ENCODE peak calls at places on chromosome 5, in ten cellular contexts. R, V, G, I, T, D, N, J, M and U are unnamed samples.

GRCh38 chr5:59034498-59035186 is 451.8 kb downstream of the RAB3C start:
- DNase-seq in M (no peak), J (no peak), D (no peak), R (peak), T (no peak), G (no peak), V (peak), I (no peak), N (peak), U (no peak)

GRCh38 chr5:84202136-84202535 is 182.5 kb downstream of the EDIL3 start:
- DNase-seq in M (no peak), N (no peak), D (no peak), R (no peak), V (no peak), G (no peak), I (no peak), T (no peak), J (no peak), U (no peak)

GRCh38 chr5:14313986-14314690 is 171.0 kb downstream of the TRIO start:
- DNase-seq in R (no peak), J (no peak), V (no peak), N (no peak), M (no peak), D (no peak), T (no peak), G (no peak), I (no peak), U (no peak)

GRCh38 chr5:181281077-181281983 is 20.4 kb upstream of the TRIM52 start:
- DNase-seq in N (no peak), G (no peak), J (peak), I (no peak), T (no peak), M (no peak), D (no peak), R (no peak), V (no peak), U (no peak)

GRCh38 chr5:76204713-76205112 is 121.5 kb downstream of the SV2C start:
- DNase-seq in R (no peak), G (no peak), J (no peak), I (no peak), M (peak), N (no peak), T (no peak), V (no peak), D (no peak), U (no peak)

GRCh38 chr5:166750376-166750775 is 1541.1 kb upstream of the WWC1 start:
- DNase-seq in D (no peak), M (no peak), R (no peak), I (no peak), V (no peak), T (no peak), J (no peak), N (no peak), G (no peak), U (no peak)

GRCh38 chr5:97098864-97099454 is 43.5 kb downstream of the LIX1 start:
- DNase-seq in D (no peak), N (no peak), V (no peak), G (no peak), T (no peak), I (no peak), J (no peak), M (peak), R (no peak), U (no peak)

GRCh38 chr5:58933891-58934628 is 351.2 kb downstream of the RAB3C start:
- DNase-seq in J (no peak), T (no peak), G (no peak), V (no peak), R (no peak), D (no peak), N (no peak), M (no peak), I (no peak), U (no peak)

GRCh38 chr5:172669808-172670402 is 28.8 kb downstream of the NEURL1B start:
- DNase-seq in V (no peak), M (no peak), J (no peak), D (no peak), N (no peak), I (no peak), G (no peak), T (no peak), R (no peak), U (no peak)

GRCh38 chr5:148626986-148627385 is 27.3 kb downstream of the HTR4 start:
- DNase-seq in M (no peak), G (no peak), T (no peak), D (no peak), N (no peak), R (no peak), V (no peak), I (no peak), J (no peak), U (no peak)

GRCh38 chr5:157867736-157868135 is 8.8 kb upstream of the CLINT1 start:
- DNase-seq in G (no peak), R (no peak), M (no peak), J (no peak), T (no peak), N (no peak), D (no peak), I (no peak), V (no peak), U (no peak)

GRCh38 chr5:24773241-24773640 is 128.5 kb upstream of the CDH10 start:
- DNase-seq in R (no peak), J (no peak), G (no peak), N (peak), I (no peak), D (peak), V (no peak), T (no peak), M (no peak), U (no peak)